ENCODE peak calls at places on chromosomes 1 and 21, in four cellular contexts. W is IMR-90, O is endothelial cell of umbilical vein, Y is K562. X is an unnamed sample.

GRCh38 chr1:114832057-114832456 is 22.6 kb upstream of the SYCP1 start:
- DNase-seq in Y (no peak), W (no peak), O (no peak), X (no peak)

GRCh38 chr1:225877570-225877969 is 4.6 kb downstream of the TMEM63A start:
- DNase-seq in O (peak; percentile 60), W (peak; percentile 45), Y (no peak), X (no peak)

GRCh38 chr1:112706505-112707216 is at the start of gene RHOC:
- DNase-seq in Y (peak; percentile 94), W (peak; percentile 56), O (no peak), X (no peak)

GRCh38 chr1:38728176-38728908 is 131.2 kb downstream of the RRAGC start:
- DNase-seq in W (peak; percentile 68), Y (no peak), O (peak; percentile 99), X (no peak)

GRCh38 chr1:197736689-197737088 is 38.6 kb downstream of the DENND1B start:
- DNase-seq in W (peak; percentile 60), Y (no peak), O (no peak), X (no peak)

GRCh38 chr1:21323091-21323490 is 32.8 kb upstream of the ECE1 start:
- DNase-seq in W (no peak), O (peak; percentile 67), Y (no peak), X (no peak)

GRCh38 chr1:94146273-94146672 is 25.3 kb upstream of the ABCA4 start:
- DNase-seq in O (no peak), W (no peak), Y (no peak), X (no peak)

GRCh38 chr1:227762231-227762911 is 27.1 kb downstream of the SNAP47 start:
- DNase-seq in O (peak; percentile 76), W (peak; percentile 69), Y (peak; percentile 97), X (no peak)

GRCh38 chr21:35222541-35222941 is 173.4 kb upstream of the RUNX1 start:
- DNase-seq in Y (no peak), O (peak; percentile 40), W (no peak), X (peak; percentile 19)

GRCh38 chr1:29974345-29974744 is 738.0 kb downstream of the PTPRU start:
- DNase-seq in Y (no peak), W (peak; percentile 88), O (peak; percentile 46), X (no peak)

GRCh38 chr1:42081475-42081874 is 71.7 kb upstream of the GUCA2B start:
- DNase-seq in O (no peak), Y (no peak), W (no peak), X (no peak)

GRCh38 chr1:185719021-185719420 is 15.2 kb upstream of the HMCN1 start:
- DNase-seq in W (peak; percentile 92), O (peak; percentile 41), Y (no peak), X (no peak)

GRCh38 chr1:201180901-201181300 is 9.7 kb upstream of the IGFN1 start:
- DNase-seq in W (no peak), O (no peak), Y (no peak), X (no peak)

GRCh38 chr1:7992885-7993284 is 31.4 kb downstream of the PARK7 start:
- DNase-seq in W (peak; percentile 62), Y (no peak), O (no peak), X (no peak)

GRCh38 chr1:11918779-11919519 is 7.3 kb downstream of the KIAA2013 start:
- DNase-seq in W (peak; percentile 88), O (no peak), Y (no peak), X (no peak)

GRCh38 chr1:5950994-5951749 is 41.1 kb downstream of the NPHP4 start:
- DNase-seq in W (no peak), O (no peak), Y (no peak), X (no peak)

GRCh38 chr1:79811173-79811572 is 804.6 kb upstream of the ADGRL4 start:
- DNase-seq in W (peak; percentile 88), O (peak; percentile 89), Y (no peak), X (no peak)

GRCh38 chr1:9331016-9331415 is 38.3 kb downstream of the SPSB1 start:
- DNase-seq in O (no peak), W (no peak), Y (no peak), X (no peak)
- TF ChIP-seq FOS in O (no peak), W (no peak), Y (no peak), X (no peak)

DNA sequence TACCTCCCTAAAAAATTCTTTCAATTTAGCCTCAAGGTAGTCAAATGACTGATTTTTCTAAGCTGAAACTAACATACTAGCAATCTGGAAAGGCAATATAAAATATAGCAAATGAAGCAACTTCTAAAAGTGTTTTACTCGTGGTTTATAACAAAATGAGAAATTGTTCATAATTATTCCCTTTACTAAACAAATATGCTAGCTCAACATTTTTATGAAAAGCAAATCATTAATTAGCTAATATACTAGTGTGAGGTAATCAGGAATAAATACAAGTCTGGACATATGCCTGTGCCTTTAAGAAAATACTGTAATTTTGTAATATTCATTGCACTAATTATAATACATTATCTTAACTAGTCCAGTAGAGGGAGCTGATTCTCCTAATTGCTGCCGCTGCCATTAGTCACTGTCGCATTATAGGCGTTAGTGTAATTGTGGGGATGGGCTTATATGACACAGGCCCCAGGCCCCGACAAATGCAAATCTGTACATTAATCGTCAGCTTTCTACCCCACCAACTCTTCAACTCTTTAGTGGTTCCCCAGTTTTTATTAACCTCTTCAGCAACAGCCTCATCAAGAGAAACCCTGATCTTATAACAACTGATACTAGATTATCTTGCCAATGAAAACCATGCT is 160.9 kb downstream of the GABPA start:
- DNase-seq in Y (peak; percentile 37), O (peak; percentile 70), W (peak; percentile 45), X (no peak)
- TF ChIP-seq FOS in Y (no peak), O (no peak), W (no peak), X (no peak)

GRCh38 chr1:85363102-85363501 is 86.7 kb upstream of the BCL10 start:
- DNase-seq in O (no peak), W (no peak), Y (no peak), X (no peak)

GRCh38 chr1:85358702-85359438 is 82.4 kb upstream of the BCL10 start:
- DNase-seq in O (no peak), Y (no peak), W (peak; percentile 20), X (no peak)

GRCh38 chr1:85361606-85362005 is 85.2 kb upstream of the BCL10 start:
- DNase-seq in Y (no peak), O (no peak), W (no peak), X (no peak)

GRCh38 chr1:85359874-85360708 is 83.7 kb upstream of the BCL10 start:
- DNase-seq in O (peak; percentile 94), Y (no peak), W (peak; percentile 54), X (no peak)

GRCh38 chr1:85361106-85361505 is 84.7 kb upstream of the BCL10 start:
- DNase-seq in W (peak; percentile 87), Y (no peak), O (peak; percentile 28), X (no peak)
- TF ChIP-seq FOS in W (no peak), Y (no peak), O (no peak), X (no peak)

GRCh38 chr1:24062221-24062620 is 49.7 kb downstream of the MYOM3 start:
- DNase-seq in W (no peak), Y (no peak), O (no peak), X (no peak)
- TF ChIP-seq FOS in W (no peak), Y (no peak), O (no peak), X (no peak)